ENCODE peak calls at places on chromosome 10, in seven cellular contexts. U is thoracic aorta, Q is bronchial epithelial cell, K is colonic mucosa, S is stomach, X is fibroblast of lung, O is HL-60. J is an unnamed sample.

GRCh38 chr10:17003151-17003550 is 126.5 kb downstream of the CUBN start:
- DNase-seq in X (peak; percentile 85), S (no peak), U (no peak), K (no peak), O (no peak), Q (no peak), J (peak; percentile 96)

GRCh38 chr10:27607591-27607990 is 103.5 kb downstream of the RAB18 start:
- DNase-seq in O (no peak), X (no peak), Q (peak; percentile 67), K (no peak), S (no peak), U (no peak), J (no peak)

GRCh38 chr10:11300071-11300470 is 282.4 kb downstream of the CELF2 start:
- DNase-seq in O (no peak), K (no peak), X (no peak), U (no peak), S (no peak), Q (no peak), J (no peak)

GRCh38 chr10:34580643-34581042 is 234.5 kb downstream of the PARD3 start:
- DNase-seq in K (no peak), S (no peak), O (no peak), U (no peak), Q (peak; percentile 89), X (peak; percentile 43), J (peak; percentile 82)

GRCh38 chr10:28090506-28090905 is 91.6 kb upstream of the ODAD2 start:
- DNase-seq in S (no peak), Q (no peak), K (no peak), O (no peak), X (no peak), U (no peak), J (no peak)

GRCh38 chr10:24988831-24989769 is 26.9 kb downstream of the ENKUR start:
- DNase-seq in X (no peak), S (no peak), O (no peak), Q (no peak), K (no peak), U (no peak), J (no peak)

GRCh38 chr10:46094931-46095755 is 49.1 kb upstream of the MSMB start:
- DNase-seq in X (no peak), K (no peak), O (no peak), S (no peak), U (no peak), Q (peak; percentile 47), J (no peak)

GRCh38 chr10:77846718-77847311 is 79.7 kb downstream of the DLG5 start:
- DNase-seq in X (peak; percentile 67), K (peak; percentile 87), Q (peak; percentile 54), O (no peak), S (peak; percentile 82), U (peak; percentile 11), J (peak; percentile 68)

GRCh38 chr10:357201-357950 is 222.1 kb downstream of the ZMYND11 start:
- DNase-seq in X (no peak), O (no peak), S (no peak), K (no peak), U (no peak), Q (no peak), J (no peak)

GRCh38 chr10:28263136-28263857 is 39.6 kb downstream of the MPP7 start:
- DNase-seq in Q (peak; percentile 37), O (no peak), X (no peak), K (peak; percentile 66), S (peak; percentile 41), U (no peak), J (no peak)

GRCh38 chr10:114703377-114704125 is 45.5 kb upstream of the ABLIM1 start:
- DNase-seq in O (no peak), X (peak; percentile 32), S (no peak), Q (peak; percentile 31), K (no peak), U (no peak), J (peak; percentile 30)
- TF ChIP-seq CTCF in O (no peak), X (peak; percentile 59), S (peak; percentile 48), Q (peak; percentile 61), K (peak; percentile 36), U (peak; percentile 60), J (peak; percentile 63)

GRCh38 chr10:69802424-69803161 is 887 bp downstream of the COL13A1 start:
- DNase-seq in S (no peak), Q (peak; percentile 4), U (no peak), X (peak; percentile 60), K (peak; percentile 31), O (no peak), J (peak; percentile 32)
- H3K4me3 ChIP-seq in S (peak overlapping the region; percentile 44), Q (peak overlapping the region; percentile 41), U (peak overlapping the region; percentile 86), X (peak overlapping the region; percentile 78), K (peak overlapping the region; percentile 37), O (no peak overlapping the region), J (peak overlapping the region; percentile 57)

GRCh38 chr10:131391991-131392390 is 80.5 kb upstream of the TCERG1L start:
- DNase-seq in Q (no peak), K (no peak), O (no peak), U (no peak), S (no peak), X (no peak), J (no peak)

GRCh38 chr10:131398166-131398565 is 86.6 kb upstream of the TCERG1L start:
- DNase-seq in Q (no peak), O (no peak), X (no peak), S (no peak), K (no peak), U (no peak), J (no peak)

GRCh38 chr10:131400518-131400917 is 89.0 kb upstream of the TCERG1L start:
- DNase-seq in X (no peak), K (no peak), U (no peak), O (no peak), S (no peak), Q (no peak), J (no peak)

GRCh38 chr10:131396108-131397010 is 84.8 kb upstream of the TCERG1L start:
- DNase-seq in X (no peak), S (no peak), K (no peak), O (no peak), U (no peak), Q (peak; percentile 10), J (no peak)
- TF ChIP-seq CTCF in X (no peak), S (no peak), K (no peak), O (no peak), U (no peak), Q (no peak), J (no peak)

GRCh38 chr10:103333934-103334520 is 16.9 kb downstream of the PCGF6 start:
- DNase-seq in X (peak; percentile 40), U (no peak), S (no peak), Q (peak; percentile 35), K (no peak), O (no peak), J (peak; percentile 42)
- H3K4me3 ChIP-seq in X (no peak overlapping the region), U (no peak overlapping the region), S (no peak overlapping the region), Q (no peak overlapping the region), K (no peak overlapping the region), O (no peak overlapping the region), J (no peak overlapping the region)